ENCODE peak calls at places on chromosomes 2 and 18, in five cellular contexts. X, B, W, E and M are unnamed samples.

GRCh38 chr2:41414486-41415230 is 633.2 kb upstream of the PKDCC start:
- DNase-seq in E (peak), X (no peak), W (peak), B (no peak), M (no peak)

GRCh38 chr2:181285116-181285515 is 172.1 kb upstream of the ITGA4 start:
- DNase-seq in E (no peak), W (no peak), B (no peak), X (no peak), M (no peak)

GRCh38 chr2:40103163-40103562 is 324.1 kb upstream of the THUMPD2 start:
- DNase-seq in E (peak), B (no peak), W (peak), X (peak), M (no peak)

GRCh38 chr2:48448274-48449061 is 81.5 kb upstream of the STON1 start:
- DNase-seq in B (no peak), W (peak), X (peak), E (peak), M (no peak)

GRCh38 chr2:85433511-85434089 is 15.1 kb downstream of the SH2D6 start:
- DNase-seq in X (peak), W (peak), E (peak), B (no peak), M (peak)

GRCh38 chr2:237865623-237866041 is 6.2 kb downstream of the RAMP1 start:
- DNase-seq in W (peak), X (no peak), B (no peak), E (peak), M (no peak)

GRCh38 chr18:57603871-57604270 is 17.4 kb upstream of the FECH start:
- DNase-seq in B (no peak), X (no peak), W (no peak), E (no peak), M (no peak)

GRCh38 chr2:3265981-3266726 is 111.5 kb downstream of the EIPR1 start:
- DNase-seq in W (no peak), X (no peak), E (no peak), B (no peak), M (no peak)

GRCh38 chr2:25310965-25311865 is 30.5 kb downstream of the DNMT3A start:
- DNase-seq in X (no peak), W (no peak), E (peak), B (no peak), M (no peak)

GRCh38 chr2:136905779-136906178 is 140.4 kb downstream of the THSD7B start:
- DNase-seq in E (no peak), X (no peak), W (no peak), B (no peak), M (no peak)

GRCh38 chr2:216540920-216541319 is 42.3 kb downstream of the RPL37A start:
- DNase-seq in X (no peak), E (no peak), B (no peak), W (no peak), M (no peak)

GRCh38 chr18:13566941-13567762 is 159.2 kb downstream of the FAM210A start:
- DNase-seq in X (no peak), W (no peak), E (no peak), B (no peak), M (no peak)